ENCODE peak calls at places on chromosomes 13 and 19, in four cellular contexts. F is neuronal stem cell; G is AG20443; Y is naive thymus-derived CD4-positive, alpha-beta T cell. V is an unnamed sample.

GRCh38 chr19:29091127-29091526 is 121.8 kb downstream of the UQCRFS1 start:
- DNase-seq in F (no peak), G (no peak), Y (no peak), V (no peak)

GRCh38 chr13:44296856-44297255 is 76.8 kb upstream of the SERP2 start:
- DNase-seq in F (no peak), G (no peak), Y (no peak), V (no peak)

GRCh38 chr13:43830481-43830873 is 43.7 kb upstream of the ENOX1 start:
- DNase-seq in F (no peak), G (peak; percentile 69), Y (no peak), V (no peak)

GRCh38 chr19:3029070-3029923 is at the start of gene TLE2:
- DNase-seq in F (no peak), G (peak; percentile 70), Y (no peak), V (no peak)

GRCh38 chr19:37114001-37114400 is 35.8 kb downstream of the ZNF420 start:
- DNase-seq in F (no peak), G (no peak), Y (no peak), V (no peak)

GRCh38 chr19:38944981-38945506 is 14.3 kb downstream of the MRPS12 start:
- DNase-seq in F (no peak), G (no peak), Y (no peak), V (no peak)

GRCh38 chr19:23440791-23441190 is 45.5 kb upstream of the ZNF91 start:
- DNase-seq in F (no peak), G (no peak), Y (no peak), V (no peak)

GRCh38 chr19:46478356-46478986 is 7.1 kb upstream of the PNMA8A start:
- DNase-seq in F (no peak), G (no peak), Y (peak; percentile 35), V (no peak)

GRCh38 chr19:17541184-17541759 is 14.2 kb upstream of the COLGALT1 start:
- DNase-seq in F (no peak), G (no peak), Y (no peak), V (no peak)

GRCh38 chr19:5225486-5226345 is 114.9 kb downstream of the PTPRS start:
- DNase-seq in F (peak; percentile 1), G (no peak), Y (no peak), V (no peak)

GRCh38 chr19:19597809-19598306 is 20.6 kb downstream of the PBX4 start:
- DNase-seq in F (no peak), G (no peak), Y (peak; percentile 90), V (no peak)